ENCODE peak calls at places on chromosomes 2 and 18, in seven cellular contexts. One of them, this sample, is unnamed.

GRCh38 chr18:68714356-68714706 is 577 bp downstream of the TMX3 start:
- DNase-seq in heart right ventricle: no peak
- DNase-seq in GM06990: no peak
- DNase-seq in hepatocyte: peak
- DNase-seq in IMR-90: no peak
- DNase-seq in B cell: no peak
- DNase-seq in breast epithelium: no peak
- DNase-seq in this sample: peak

GRCh38 chr2:126914811-126915500 is 16.3 kb downstream of the TEX51 start:
- DNase-seq in breast epithelium: no peak
- DNase-seq in GM06990: no peak
- DNase-seq in hepatocyte: no peak
- DNase-seq in IMR-90: no peak
- DNase-seq in B cell: no peak
- DNase-seq in heart right ventricle: no peak
- DNase-seq in this sample: no peak

GRCh38 chr2:218745160-218745558 is 34.5 kb downstream of the TTLL4 start:
- DNase-seq in heart right ventricle: no peak
- DNase-seq in hepatocyte: no peak
- DNase-seq in GM06990: no peak
- DNase-seq in IMR-90: no peak
- DNase-seq in B cell: no peak
- DNase-seq in breast epithelium: no peak
- DNase-seq in this sample: peak

GRCh38 chr2:67476808-67477790 is 80.0 kb downstream of the ETAA1 start:
- DNase-seq in heart right ventricle: no peak
- DNase-seq in breast epithelium: no peak
- DNase-seq in B cell: no peak
- DNase-seq in IMR-90: peak
- DNase-seq in hepatocyte: peak
- DNase-seq in GM06990: no peak
- DNase-seq in this sample: peak

GRCh38 chr2:191864623-191865521 is 18.0 kb upstream of the CAVIN2 start:
- DNase-seq in breast epithelium: no peak
- DNase-seq in hepatocyte: peak
- DNase-seq in GM06990: no peak
- DNase-seq in B cell: no peak
- DNase-seq in heart right ventricle: no peak
- DNase-seq in IMR-90: peak
- DNase-seq in this sample: no peak

GRCh38 chr2:174195253-174195652 is 53.1 kb downstream of the OLA1 start:
- DNase-seq in breast epithelium: no peak
- DNase-seq in GM06990: no peak
- DNase-seq in hepatocyte: no peak
- DNase-seq in heart right ventricle: no peak
- DNase-seq in B cell: no peak
- DNase-seq in IMR-90: peak
- DNase-seq in this sample: no peak

GRCh38 chr2:221567809-221568208 is 4.3 kb downstream of the EPHA4 start:
- DNase-seq in hepatocyte: no peak
- DNase-seq in GM06990: no peak
- DNase-seq in IMR-90: peak
- DNase-seq in B cell: no peak
- DNase-seq in breast epithelium: no peak
- DNase-seq in heart right ventricle: no peak
- DNase-seq in this sample: no peak

GRCh38 chr2:126657146-126657635 is 1.2 kb downstream of the GYPC start:
- DNase-seq in GM06990: peak
- DNase-seq in heart right ventricle: peak
- DNase-seq in hepatocyte: peak
- DNase-seq in B cell: peak
- DNase-seq in breast epithelium: no peak
- DNase-seq in IMR-90: peak
- DNase-seq in this sample: peak

GRCh38 chr18:32339062-32339461 is 131.6 kb downstream of the GAREM1 start:
- DNase-seq in heart right ventricle: no peak
- DNase-seq in B cell: no peak
- DNase-seq in hepatocyte: no peak
- DNase-seq in GM06990: no peak
- DNase-seq in breast epithelium: no peak
- DNase-seq in IMR-90: no peak
- DNase-seq in this sample: no peak

GRCh38 chr18:76558881-76559667 is 64.0 kb upstream of the ZNF516 start:
- DNase-seq in GM06990: no peak
- DNase-seq in IMR-90: peak
- DNase-seq in B cell: no peak
- DNase-seq in hepatocyte: peak
- DNase-seq in heart right ventricle: no peak
- DNase-seq in breast epithelium: no peak
- DNase-seq in this sample: no peak

GRCh38 chr2:72141032-72141645 is 6.5 kb downstream of the CYP26B1 start:
- DNase-seq in IMR-90: no peak
- DNase-seq in GM06990: no peak
- DNase-seq in hepatocyte: no peak
- DNase-seq in breast epithelium: no peak
- DNase-seq in B cell: no peak
- DNase-seq in heart right ventricle: no peak
- DNase-seq in this sample: no peak

GRCh38 chr2:120870467-120870788 is 134.8 kb downstream of the GLI2 start:
- DNase-seq in breast epithelium: no peak
- DNase-seq in heart right ventricle: no peak
- DNase-seq in IMR-90: no peak
- DNase-seq in B cell: no peak
- DNase-seq in GM06990: no peak
- DNase-seq in hepatocyte: no peak
- DNase-seq in this sample: no peak

GRCh38 chr18:75164479-75164878 is 44.5 kb downstream of the PTGR3 start:
- DNase-seq in IMR-90: no peak
- DNase-seq in GM06990: no peak
- DNase-seq in breast epithelium: no peak
- DNase-seq in B cell: no peak
- DNase-seq in heart right ventricle: no peak
- DNase-seq in hepatocyte: no peak
- DNase-seq in this sample: no peak

GRCh38 chr2:142321706-142322280 is 191.0 kb upstream of the LRP1B start:
- DNase-seq in IMR-90: no peak
- DNase-seq in GM06990: no peak
- DNase-seq in B cell: no peak
- DNase-seq in breast epithelium: no peak
- DNase-seq in heart right ventricle: no peak
- DNase-seq in hepatocyte: no peak
- DNase-seq in this sample: no peak

GRCh38 chr2:83817511-83817910 is 641.6 kb downstream of the SUCLG1 start:
- DNase-seq in hepatocyte: no peak
- DNase-seq in heart right ventricle: no peak
- DNase-seq in IMR-90: no peak
- DNase-seq in B cell: no peak
- DNase-seq in GM06990: no peak
- DNase-seq in breast epithelium: no peak
- DNase-seq in this sample: peak

GRCh38 chr2:7829241-7829640 is 852.6 kb upstream of the ID2 start:
- DNase-seq in heart right ventricle: no peak
- DNase-seq in IMR-90: peak
- DNase-seq in hepatocyte: no peak
- DNase-seq in breast epithelium: no peak
- DNase-seq in GM06990: no peak
- DNase-seq in B cell: no peak
- DNase-seq in this sample: no peak

GRCh38 chr18:26335139-26335933 is 109.1 kb downstream of the TAF4B start:
- DNase-seq in B cell: no peak
- DNase-seq in IMR-90: no peak
- DNase-seq in heart right ventricle: no peak
- DNase-seq in hepatocyte: peak
- DNase-seq in breast epithelium: no peak
- DNase-seq in GM06990: no peak
- DNase-seq in this sample: no peak

GRCh38 chr2:173817582-173817981 is 147.6 kb downstream of the SP3 start:
- DNase-seq in hepatocyte: no peak
- DNase-seq in B cell: no peak
- DNase-seq in heart right ventricle: no peak
- DNase-seq in IMR-90: no peak
- DNase-seq in GM06990: no peak
- DNase-seq in breast epithelium: no peak
- DNase-seq in this sample: no peak

GRCh38 chr2:17879137-17879912 is 858 bp downstream of the KCNS3 start:
- DNase-seq in breast epithelium: peak
- DNase-seq in GM06990: peak
- DNase-seq in heart right ventricle: peak
- DNase-seq in IMR-90: peak
- DNase-seq in B cell: peak
- DNase-seq in hepatocyte: peak
- DNase-seq in this sample: no peak

GRCh38 chr2:85911836-85912692 is 23.3 kb upstream of the ST3GAL5 start:
- DNase-seq in IMR-90: peak
- DNase-seq in heart right ventricle: no peak
- DNase-seq in hepatocyte: peak
- DNase-seq in breast epithelium: no peak
- DNase-seq in B cell: no peak
- DNase-seq in GM06990: no peak
- DNase-seq in this sample: no peak

GRCh38 chr2:204122425-204122824 is 185.9 kb downstream of the ICOS start:
- DNase-seq in hepatocyte: no peak
- DNase-seq in IMR-90: no peak
- DNase-seq in breast epithelium: no peak
- DNase-seq in B cell: no peak
- DNase-seq in heart right ventricle: no peak
- DNase-seq in GM06990: no peak
- DNase-seq in this sample: no peak

GRCh38 chr2:121697108-121697631 is 39.5 kb downstream of the NIFK start:
- DNase-seq in hepatocyte: no peak
- DNase-seq in B cell: no peak
- DNase-seq in heart right ventricle: no peak
- DNase-seq in GM06990: no peak
- DNase-seq in breast epithelium: no peak
- DNase-seq in IMR-90: no peak
- DNase-seq in this sample: no peak

GRCh38 chr18:27005589-27005988 is 140.1 kb upstream of the AQP4 start:
- DNase-seq in heart right ventricle: no peak
- DNase-seq in B cell: no peak
- DNase-seq in breast epithelium: no peak
- DNase-seq in GM06990: no peak
- DNase-seq in IMR-90: no peak
- DNase-seq in hepatocyte: peak
- DNase-seq in this sample: peak

GRCh38 chr18:44625367-44625766 is 55.3 kb upstream of the SETBP1 start:
- DNase-seq in B cell: no peak
- DNase-seq in hepatocyte: no peak
- DNase-seq in IMR-90: no peak
- DNase-seq in heart right ventricle: no peak
- DNase-seq in breast epithelium: no peak
- DNase-seq in GM06990: no peak
- DNase-seq in this sample: no peak

GRCh38 chr2:96241227-96241626 is 24.6 kb downstream of the TMEM127 start:
- DNase-seq in breast epithelium: no peak
- DNase-seq in IMR-90: no peak
- DNase-seq in B cell: no peak
- DNase-seq in hepatocyte: no peak
- DNase-seq in heart right ventricle: no peak
- DNase-seq in GM06990: no peak
- DNase-seq in this sample: peak

GRCh38 chr2:241279413-241279812 is 36.1 kb downstream of the HDLBP start:
- DNase-seq in IMR-90: peak
- DNase-seq in breast epithelium: no peak
- DNase-seq in B cell: no peak
- DNase-seq in heart right ventricle: no peak
- DNase-seq in hepatocyte: no peak
- DNase-seq in GM06990: no peak
- DNase-seq in this sample: no peak

DNA sequence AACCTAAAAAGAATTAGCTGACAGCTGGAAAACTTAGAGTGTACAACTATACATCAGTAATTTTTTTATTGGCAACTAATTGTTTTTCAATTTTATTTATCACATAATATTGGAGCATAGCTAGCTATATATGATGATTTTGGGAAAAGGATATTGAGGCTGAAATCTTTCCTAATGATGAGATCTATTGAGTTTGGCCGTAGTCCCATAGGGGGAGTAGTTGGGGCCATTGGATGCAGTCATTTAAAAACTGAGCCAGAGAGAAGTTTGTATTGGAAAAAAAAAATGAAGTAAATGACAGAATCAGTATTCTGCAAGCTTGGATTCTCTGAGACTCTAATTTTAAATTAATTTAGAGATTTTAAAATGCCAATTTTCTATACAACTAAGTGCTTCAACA is 179.8 kb downstream of the LTBP1 start:
- DNase-seq in hepatocyte: no peak
- DNase-seq in IMR-90: no peak
- DNase-seq in heart right ventricle: no peak
- DNase-seq in GM06990: no peak
- DNase-seq in breast epithelium: no peak
- DNase-seq in B cell: no peak
- DNase-seq in this sample: no peak
- TF ChIP-seq CTCF in hepatocyte: no peak
- TF ChIP-seq CTCF in IMR-90: no peak
- TF ChIP-seq CTCF in heart right ventricle: no peak
- TF ChIP-seq CTCF in GM06990: no peak
- TF ChIP-seq CTCF in breast epithelium: no peak
- TF ChIP-seq CTCF in B cell: no peak
- TF ChIP-seq CTCF in this sample: no peak

GRCh38 chr2:128469203-128469602 is 150.5 kb upstream of the HS6ST1 start:
- DNase-seq in breast epithelium: no peak
- DNase-seq in hepatocyte: no peak
- DNase-seq in heart right ventricle: no peak
- DNase-seq in IMR-90: no peak
- DNase-seq in B cell: no peak
- DNase-seq in GM06990: no peak
- DNase-seq in this sample: no peak
- TF ChIP-seq CTCF in breast epithelium: no peak
- TF ChIP-seq CTCF in hepatocyte: peak
- TF ChIP-seq CTCF in heart right ventricle: peak
- TF ChIP-seq CTCF in IMR-90: peak
- TF ChIP-seq CTCF in B cell: no peak
- TF ChIP-seq CTCF in GM06990: peak
- TF ChIP-seq CTCF in this sample: peak

DNA sequence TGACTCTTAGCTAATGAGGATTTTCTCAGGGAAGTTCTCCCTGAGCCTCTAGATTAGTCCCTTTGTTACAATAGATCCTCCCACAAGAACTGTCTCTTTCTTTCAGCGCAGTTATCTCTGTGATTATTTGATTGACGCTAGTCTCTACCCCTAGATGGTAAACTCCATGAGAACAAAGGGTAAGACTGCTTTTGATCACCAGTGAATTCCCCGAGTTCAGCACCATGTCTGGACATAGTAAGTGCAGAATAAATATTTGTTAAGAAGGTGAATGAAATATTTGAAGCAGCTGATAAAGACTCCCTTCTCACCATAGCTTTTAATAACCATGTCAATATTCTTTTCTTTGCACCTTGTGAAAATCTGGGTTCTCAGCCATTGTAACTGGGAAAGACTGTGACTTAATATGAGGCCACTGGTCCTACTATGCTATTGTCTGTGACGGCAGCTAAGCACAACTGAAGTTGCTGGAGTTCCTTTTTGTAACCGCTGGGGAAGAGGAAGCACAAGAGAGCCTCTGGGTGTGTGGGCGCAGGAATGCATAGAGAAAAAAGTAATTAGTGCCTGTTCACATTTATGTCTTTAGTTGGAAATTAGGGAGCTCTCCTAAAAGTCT is 214.7 kb downstream of the TGIF1 start:
- DNase-seq in IMR-90: no peak
- DNase-seq in GM06990: no peak
- DNase-seq in B cell: peak
- DNase-seq in hepatocyte: peak
- DNase-seq in breast epithelium: no peak
- DNase-seq in heart right ventricle: no peak
- DNase-seq in this sample: no peak
- TF ChIP-seq CTCF in IMR-90: no peak
- TF ChIP-seq CTCF in GM06990: no peak
- TF ChIP-seq CTCF in B cell: no peak
- TF ChIP-seq CTCF in hepatocyte: no peak
- TF ChIP-seq CTCF in breast epithelium: no peak
- TF ChIP-seq CTCF in heart right ventricle: no peak
- TF ChIP-seq CTCF in this sample: no peak

GRCh38 chr2:137986268-137986667 is 22.0 kb downstream of the HNMT start:
- DNase-seq in heart right ventricle: no peak
- DNase-seq in IMR-90: no peak
- DNase-seq in hepatocyte: no peak
- DNase-seq in GM06990: no peak
- DNase-seq in breast epithelium: no peak
- DNase-seq in B cell: no peak
- DNase-seq in this sample: no peak
- TF ChIP-seq CTCF in heart right ventricle: no peak
- TF ChIP-seq CTCF in IMR-90: no peak
- TF ChIP-seq CTCF in hepatocyte: no peak
- TF ChIP-seq CTCF in GM06990: no peak
- TF ChIP-seq CTCF in breast epithelium: no peak
- TF ChIP-seq CTCF in B cell: no peak
- TF ChIP-seq CTCF in this sample: no peak

This sample was measured in GM12865.